ENCODE peak calls at places on chromosome 22, in six cellular contexts. Q is CD8-positive, alpha-beta memory T cell; A is NT2/D1; J is adipocyte; S is prostate gland; D is psoas muscle. Y is an unnamed sample. For H3K36me3, the result is how much of the 10 kb centered on the place peaks cover.

GRCh38 chr22:27258773-27259172 is 542.8 kb downstream of the MN1 start:
- DNase-seq in Q (no peak), A (no peak), J (no peak), S (no peak), D (no peak), Y (no peak)

GRCh38 chr22:50470491-50470890 is 4.3 kb downstream of the SBF1 start:
- DNase-seq in Q (no peak), A (no peak), J (no peak), S (no peak), D (no peak), Y (no peak)

GRCh38 chr22:31583861-31584485 is 78.0 kb downstream of the PISD start:
- DNase-seq in Q (no peak), A (no peak), J (peak), S (no peak), D (no peak), Y (no peak)

GRCh38 chr22:49363526-49364230 is 464.0 kb downstream of the BRD1 start:
- DNase-seq in Q (no peak), A (no peak), J (no peak), S (no peak), D (no peak), Y (no peak)

GRCh38 chr22:38748487-38749136 is 7.2 kb downstream of the SUN2 start:
- DNase-seq in Q (no peak), A (no peak), J (no peak), S (peak), D (no peak), Y (no peak)

GRCh38 chr22:38452373-38453064 is 2.5 kb downstream of the KCNJ4 start:
- DNase-seq in Q (no peak), A (no peak), J (no peak), S (no peak), D (no peak), Y (no peak)

GRCh38 chr22:38829485-38829884 is 14.3 kb downstream of the NPTXR start:
- DNase-seq in Q (no peak), A (no peak), J (peak), S (no peak), D (peak), Y (no peak)

GRCh38 chr22:36285017-36285416 is 32.1 kb downstream of the APOL1 start:
- DNase-seq in Q (no peak), A (no peak), J (no peak), S (no peak), D (peak), Y (no peak)

GRCh38 chr22:42338502-42338901 is 68.0 kb upstream of the TCF20 start:
- DNase-seq in Q (no peak), A (no peak), J (no peak), S (no peak), D (no peak), Y (no peak)

GRCh38 chr22:36946436-36947158 is 33.2 kb downstream of the CSF2RB start:
- DNase-seq in Q (no peak), A (no peak), J (no peak), S (no peak), D (no peak), Y (no peak)

GRCh38 chr22:45317551-45318167 is 7.9 kb downstream of the FAM118A start:
- DNase-seq in Q (no peak), A (no peak), J (peak), S (peak), D (peak), Y (peak)

DNA sequence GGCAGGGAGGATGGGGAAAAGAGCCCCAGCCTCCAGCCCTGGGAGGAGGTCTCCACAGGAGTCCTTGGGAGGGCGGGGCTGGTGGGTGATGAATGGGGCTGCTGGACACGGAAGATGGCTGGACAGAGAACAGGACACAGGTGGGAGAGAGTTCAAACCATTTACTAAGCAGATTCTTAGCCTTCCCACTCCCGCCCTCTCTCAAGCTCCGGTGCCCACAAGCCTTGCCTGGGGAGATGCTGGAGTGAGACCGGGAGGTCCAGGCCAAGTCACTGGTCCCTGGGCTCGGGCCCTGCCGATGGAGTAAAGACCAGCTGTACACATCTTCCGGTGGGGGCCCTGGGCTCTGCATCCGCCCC is 1.4 kb downstream of the CLDN5 start:
- DNase-seq in Q (no peak), A (no peak), J (no peak), S (no peak), D (no peak), Y (no peak)
- H3K4me3 ChIP-seq in Q (no peak), A (peak), J (peak), S (peak), D (peak), Y (no peak)

GRCh38 chr22:21850660-21851059 is 16.8 kb downstream of the MAPK1 start:
- DNase-seq in Q (no peak), A (no peak), J (no peak), S (no peak), D (no peak), Y (no peak)
- H3K36me3 ChIP-seq in Q (under half), A (under half), J (under half), S (under half), D (under half), Y (under half)

GRCh38 chr22:19995611-19996339 is 20.8 kb downstream of the ARVCF start:
- DNase-seq in Q (no peak), A (no peak), J (peak), S (no peak), D (peak), Y (no peak)
- H3K4me3 ChIP-seq in Q (no peak), A (no peak), J (no peak), S (no peak), D (no peak), Y (no peak)

DNA sequence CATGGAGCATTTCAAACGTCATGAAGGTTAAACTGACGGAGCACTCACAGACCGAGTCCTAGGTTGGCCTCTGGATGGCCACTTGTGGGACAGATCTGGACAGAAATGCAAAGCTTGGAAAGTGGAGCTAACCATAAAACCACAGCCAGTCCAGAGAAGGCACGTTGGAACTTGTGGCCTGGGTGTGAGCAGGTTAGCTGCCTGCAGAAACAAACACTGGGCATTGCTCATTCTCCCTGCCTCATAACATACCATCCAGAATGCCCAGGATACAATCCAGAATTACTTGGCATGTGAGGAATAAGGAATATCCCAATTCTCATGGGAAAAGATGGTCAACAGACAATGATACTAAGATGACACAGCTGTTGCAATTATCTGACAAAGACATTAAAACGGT is 1005.0 kb downstream of the TBC1D22A start:
- DNase-seq in Q (no peak), A (no peak), J (no peak), S (no peak), D (no peak), Y (no peak)
- H3K36me3 ChIP-seq in Q (under half), A (under half), J (under half), S (under half), D (under half), Y (under half)

GRCh38 chr22:23401111-23401909 is 178.8 kb downstream of the IGLL1 start:
- DNase-seq in Q (no peak), A (no peak), J (peak), S (no peak), D (peak), Y (no peak)

GRCh38 chr22:23403720-23404688 is 176.1 kb downstream of the IGLL1 start:
- DNase-seq in Q (no peak), A (no peak), J (no peak), S (no peak), D (peak), Y (no peak)

GRCh38 chr22:23401910-23402274 is 178.2 kb downstream of the IGLL1 start:
- DNase-seq in Q (no peak), A (no peak), J (no peak), S (no peak), D (peak), Y (no peak)

GRCh38 chr22:23403152-23403719 is 176.9 kb downstream of the IGLL1 start:
- DNase-seq in Q (no peak), A (no peak), J (no peak), S (no peak), D (peak), Y (no peak)

GRCh38 chr22:23402275-23403151 is 177.6 kb downstream of the IGLL1 start:
- DNase-seq in Q (peak), A (peak), J (no peak), S (peak), D (peak), Y (peak)
- H3K4me3 ChIP-seq in Q (no peak), A (peak), J (no peak), S (peak), D (peak), Y (peak)